ENCODE peak calls at places on chromosome 16, in five cellular contexts. B, S, J, A and E are unnamed samples.

GRCh38 chr16:89841275-89841674 is 13.0 kb downstream of the SPIRE2 start:
- DNase-seq in B (no peak), S (no peak), J (no peak), A (no peak), E (no peak)

GRCh38 chr16:10182186-10182683 is at the start of gene GRIN2A:
- DNase-seq in B (no peak), S (no peak), J (no peak), A (no peak), E (peak)

GRCh38 chr16:5024632-5025031 is 9.1 kb downstream of the NAGPA start:
- DNase-seq in B (peak), S (no peak), J (no peak), A (no peak), E (no peak)

GRCh38 chr16:70717817-70718216 is 32.0 kb upstream of the MTSS2 start:
- DNase-seq in B (no peak), S (no peak), J (no peak), A (no peak), E (no peak)

GRCh38 chr16:3807425-3808123 is 72.9 kb downstream of the CREBBP start:
- DNase-seq in B (no peak), S (no peak), J (no peak), A (no peak), E (no peak)

GRCh38 chr16:987846-988245 is 6.3 kb downstream of the SOX8 start:
- DNase-seq in B (no peak), S (no peak), J (no peak), A (no peak), E (no peak)

GRCh38 chr16:80996688-80997138 is 10.0 kb downstream of the CMC2 start:
- DNase-seq in B (no peak), S (no peak), J (no peak), A (no peak), E (no peak)

GRCh38 chr16:88534731-88535141 is 35.5 kb upstream of the ZC3H18 start:
- DNase-seq in B (peak), S (no peak), J (no peak), A (no peak), E (peak)

GRCh38 chr16:1832831-1833454 is 5.9 kb downstream of the FAHD1 start:
- DNase-seq in B (no peak), S (no peak), J (no peak), A (no peak), E (no peak)

GRCh38 chr16:88102597-88102996 is 151.4 kb downstream of the BANP start:
- DNase-seq in B (no peak), S (no peak), J (no peak), A (no peak), E (no peak)

GRCh38 chr16:8849411-8850011 is 19.3 kb downstream of the CARHSP1 start:
- DNase-seq in B (no peak), S (no peak), J (no peak), A (no peak), E (peak)

GRCh38 chr16:47815655-47816054 is 340.1 kb downstream of the ABCC12 start:
- DNase-seq in B (no peak), S (no peak), J (no peak), A (no peak), E (peak)

DNA sequence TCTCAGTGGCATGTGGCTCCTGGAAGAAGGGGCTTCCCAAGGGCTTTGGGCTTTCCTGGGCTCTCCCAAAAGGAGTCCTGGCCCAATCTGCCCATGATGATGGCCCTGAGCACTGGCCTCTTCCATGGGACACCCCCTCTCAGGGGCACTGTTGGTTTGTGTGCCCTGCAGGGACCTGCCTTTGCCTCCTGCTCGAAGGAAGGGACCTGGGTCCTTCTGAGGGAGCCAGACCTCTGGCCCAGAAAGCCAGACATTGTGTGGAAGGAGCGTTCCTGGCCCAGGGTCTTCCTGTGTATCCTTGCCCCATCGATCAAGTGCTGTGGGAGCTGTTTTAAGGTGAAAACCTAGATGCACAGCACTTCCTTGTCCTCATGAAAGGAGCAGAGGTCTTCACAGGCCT is 1689.3 kb downstream of the TP53TG3F start:
- DNase-seq in B (no peak), S (no peak), J (no peak), A (no peak), E (no peak)
- H2BK12ac ChIP-seq in B (no peak), S (no peak), J (no peak), A (no peak), E (no peak)

GRCh38 chr16:31862761-31863160 is 10.8 kb upstream of the ZNF267 start:
- DNase-seq in B (no peak), S (no peak), J (no peak), A (no peak), E (no peak)

GRCh38 chr16:31860508-31860907 is 13.1 kb upstream of the ZNF267 start:
- DNase-seq in B (no peak), S (no peak), J (no peak), A (no peak), E (no peak)

DNA sequence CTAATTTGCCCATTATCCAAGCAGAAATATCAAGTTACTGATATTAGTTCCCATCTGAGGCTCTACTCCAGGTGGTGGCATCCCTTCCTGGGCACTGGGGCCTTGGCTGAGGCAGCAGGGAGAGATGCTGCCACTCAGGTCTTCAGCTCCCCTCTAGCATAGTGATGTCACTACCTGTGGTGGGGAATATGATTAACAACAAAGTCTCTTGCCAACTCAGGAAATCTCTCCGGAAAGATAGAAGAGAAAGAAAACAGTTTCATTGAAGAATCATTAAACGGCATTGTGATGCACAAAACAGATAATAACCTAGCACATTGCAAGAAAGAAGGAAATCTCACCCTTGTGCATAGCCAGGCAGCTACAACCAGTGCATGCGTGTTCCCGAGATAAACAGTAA is 12.2 kb upstream of the ZNF267 start:
- DNase-seq in B (no peak), S (no peak), J (no peak), A (no peak), E (no peak)
- H2BK12ac ChIP-seq in B (no peak), S (no peak), J (no peak), A (no peak), E (no peak)

GRCh38 chr16:6204941-6205340 is 1107.3 kb upstream of the EEF2KMT start:
- DNase-seq in B (no peak), S (no peak), J (no peak), A (no peak), E (no peak)
- H2BK12ac ChIP-seq in B (no peak), S (no peak), J (no peak), A (no peak), E (no peak)

DNA sequence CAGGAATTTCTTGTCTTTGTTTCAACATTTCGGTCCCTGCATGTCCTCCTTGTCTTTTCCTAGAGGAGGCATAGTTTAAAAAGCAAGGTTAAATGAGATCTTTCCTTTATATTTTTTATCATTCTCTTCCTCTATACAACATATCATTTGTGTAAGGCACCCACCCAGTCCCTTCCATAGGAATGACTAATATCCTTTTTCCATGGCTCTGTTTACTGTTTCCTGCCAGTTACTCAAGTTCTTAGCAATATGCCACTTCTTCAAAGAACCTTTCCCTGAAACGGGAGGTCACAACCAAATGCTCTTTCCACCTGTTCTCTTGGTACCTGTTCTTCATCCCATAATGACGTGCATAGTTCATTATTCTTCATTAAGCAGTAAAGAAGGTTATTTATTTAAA is 1237.1 kb upstream of the GOT2 start:
- DNase-seq in B (no peak), S (no peak), J (no peak), A (no peak), E (no peak)
- H2BK12ac ChIP-seq in B (no peak), S (no peak), J (no peak), A (no peak), E (no peak)